ENCODE peak calls at places on chromosome 2, in ten cellular contexts. T is hepatocyte; Y is CD8-positive, alpha-beta T cell; A is AG04449; P is dorsolateral prefrontal cortex; R is heart right ventricle; V is adrenal gland; B is Calu3; F is IMR-90; S is colonic mucosa. E is an unnamed sample.

GRCh38 chr2:165803123-165803760 is 9.2 kb upstream of the GALNT3 start:
- DNase-seq in S (peak), P (no peak), V (no peak), B (no peak), T (peak), A (no peak), R (no peak), Y (no peak), F (peak), E (no peak)

GRCh38 chr2:139478191-139478914 is 698.2 kb upstream of the NXPH2 start:
- DNase-seq in B (no peak), Y (no peak), P (no peak), V (no peak), F (no peak), R (no peak), A (no peak), T (no peak), S (no peak), E (no peak)

GRCh38 chr2:148764820-148765219 is 110.2 kb upstream of the KIF5C start:
- DNase-seq in T (no peak), B (no peak), S (no peak), P (no peak), V (no peak), A (no peak), R (no peak), Y (peak), F (no peak), E (no peak)

GRCh38 chr2:104977958-104978357 is 59.9 kb upstream of the MRPS9 start:
- DNase-seq in F (no peak), Y (no peak), V (no peak), P (no peak), T (no peak), B (no peak), S (no peak), R (no peak), A (no peak), E (no peak)

GRCh38 chr2:19815746-19816145 is 86.0 kb downstream of the TTC32 start:
- DNase-seq in T (no peak), F (peak), R (no peak), Y (no peak), V (no peak), A (no peak), B (no peak), P (no peak), S (no peak), E (no peak)

GRCh38 chr2:96679843-96680242 is 37.3 kb downstream of the FER1L5 start:
- DNase-seq in F (no peak), S (peak), R (no peak), A (no peak), P (no peak), Y (no peak), B (no peak), V (no peak), T (no peak), E (no peak)

GRCh38 chr2:70887550-70888229 is 48.0 kb upstream of the ATP6V1B1 start:
- DNase-seq in S (peak), B (no peak), R (peak), V (peak), A (no peak), Y (no peak), P (no peak), F (no peak), T (peak), E (peak)

GRCh38 chr2:241914542-241914941 is 45.0 kb downstream of the RTP5 start:
- DNase-seq in P (no peak), T (no peak), S (no peak), V (no peak), Y (no peak), B (no peak), F (no peak), R (no peak), A (no peak), E (no peak)

GRCh38 chr2:72996152-72996502 is 75.4 kb downstream of the SFXN5 start:
- DNase-seq in F (no peak), S (no peak), B (no peak), R (no peak), V (no peak), Y (no peak), T (peak), P (no peak), A (no peak), E (no peak)

GRCh38 chr2:241309684-241310117 is 5.8 kb downstream of the HDLBP start:
- DNase-seq in A (no peak), B (no peak), S (no peak), F (peak), T (no peak), P (no peak), V (peak), Y (peak), R (no peak), E (no peak)

GRCh38 chr2:62186534-62186933 is 9.4 kb upstream of the B3GNT2 start:
- DNase-seq in Y (no peak), S (no peak), P (no peak), R (no peak), F (no peak), T (no peak), V (no peak), B (no peak), A (no peak), E (no peak)

GRCh38 chr2:226796840-226797288 is 2.8 kb downstream of the IRS1 start:
- DNase-seq in A (no peak), S (peak), B (peak), Y (no peak), F (peak), P (no peak), T (peak), R (peak), V (peak), E (no peak)

GRCh38 chr2:149536649-149537048 is 50.9 kb downstream of the MMADHC start:
- DNase-seq in F (no peak), R (no peak), S (no peak), Y (no peak), V (no peak), A (no peak), T (no peak), B (no peak), P (no peak), E (no peak)

GRCh38 chr2:1856481-1856880 is 112.2 kb upstream of the PXDN start:
- DNase-seq in V (no peak), Y (no peak), S (no peak), B (no peak), T (no peak), F (no peak), P (no peak), R (no peak), A (no peak), E (no peak)
- TF ChIP-seq CTCF in V (no peak), Y (no peak), S (no peak), B (no peak), T (peak), F (no peak), P (no peak), R (no peak), A (no peak), E (no peak)

GRCh38 chr2:215145611-215146010 is 7.2 kb upstream of the ABCA12 start:
- DNase-seq in Y (no peak), F (no peak), B (no peak), V (no peak), T (no peak), R (no peak), S (no peak), P (no peak), A (no peak), E (no peak)
- TF ChIP-seq CTCF in Y (no peak), F (no peak), B (no peak), V (no peak), T (no peak), R (no peak), S (no peak), P (no peak), A (no peak), E (no peak)

DNA sequence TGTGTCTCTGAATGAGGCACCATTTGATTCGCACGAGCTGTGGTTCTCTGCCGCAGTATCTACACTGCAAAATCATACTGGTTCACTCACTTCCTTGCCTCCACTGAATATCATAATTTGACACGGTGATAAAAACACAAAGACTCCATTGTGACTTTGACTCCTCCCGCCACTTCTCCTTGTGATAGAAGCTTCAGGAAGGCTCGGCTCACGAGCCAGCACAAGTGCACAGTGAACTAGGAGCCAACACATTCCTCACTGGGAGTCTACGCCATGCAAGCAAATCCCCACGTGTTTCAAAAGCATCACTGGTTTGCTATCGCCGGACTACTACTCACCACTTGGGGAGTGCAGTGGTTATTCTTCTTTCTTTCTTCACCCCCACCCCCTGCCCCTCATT is 293.3 kb upstream of the PARD3B start:
- DNase-seq in S (no peak), P (no peak), V (no peak), R (no peak), B (no peak), Y (no peak), F (no peak), T (no peak), A (no peak), E (no peak)
- TF ChIP-seq CTCF in S (no peak), P (no peak), V (no peak), R (no peak), B (no peak), Y (no peak), F (no peak), T (no peak), A (no peak), E (no peak)

GRCh38 chr2:101725038-101725437 is 27.5 kb downstream of the MAP4K4 start:
- DNase-seq in Y (no peak), V (no peak), A (no peak), S (no peak), F (no peak), T (no peak), R (no peak), P (no peak), B (no peak), E (no peak)

GRCh38 chr2:101723366-101724112 is 26.0 kb downstream of the MAP4K4 start:
- DNase-seq in F (no peak), S (no peak), R (no peak), T (no peak), V (no peak), B (no peak), P (no peak), Y (no peak), A (no peak), E (no peak)

GRCh38 chr2:101722878-101723277 is 25.4 kb downstream of the MAP4K4 start:
- DNase-seq in Y (no peak), P (no peak), F (no peak), A (no peak), B (no peak), T (no peak), R (no peak), S (no peak), V (no peak), E (no peak)

GRCh38 chr2:101724113-101724450 is 26.6 kb downstream of the MAP4K4 start:
- DNase-seq in B (no peak), T (no peak), Y (no peak), F (no peak), S (no peak), V (no peak), P (no peak), A (no peak), R (no peak), E (no peak)

DNA sequence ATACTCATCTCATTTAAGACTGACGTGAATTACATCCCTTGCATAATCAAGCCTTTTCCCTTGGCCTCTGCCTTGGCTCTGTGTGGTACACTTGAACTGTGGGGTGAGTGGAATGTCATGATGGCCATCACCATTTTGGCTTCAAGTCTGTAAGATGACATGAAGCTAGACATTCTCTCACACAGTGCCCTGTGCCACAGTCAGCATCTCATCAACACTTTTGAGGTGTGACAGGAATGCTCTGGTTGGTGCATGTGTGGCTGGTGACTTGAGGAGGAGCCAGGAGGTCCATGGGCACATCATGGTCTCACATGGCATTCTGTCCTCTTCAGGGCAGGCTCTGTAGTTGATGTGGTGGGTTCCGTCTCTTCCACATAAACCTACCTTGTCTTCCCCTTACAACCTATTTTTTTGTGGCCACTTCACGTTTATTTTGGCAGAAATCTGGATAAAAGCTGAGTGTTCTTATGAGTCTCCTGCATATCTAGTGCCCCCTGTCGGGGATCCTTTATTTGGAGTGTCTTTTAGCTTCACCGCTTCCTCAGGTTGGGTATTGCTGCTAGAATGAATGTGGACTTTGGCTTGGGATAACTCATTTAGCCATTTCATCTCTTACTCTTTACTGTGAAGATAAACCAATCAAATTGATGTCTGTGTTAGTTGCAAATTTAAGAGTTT is 28.1 kb downstream of the MAP4K4 start:
- DNase-seq in P (no peak), B (no peak), R (no peak), Y (no peak), F (no peak), V (no peak), T (no peak), S (no peak), A (no peak), E (no peak)
- TF ChIP-seq CTCF in P (peak), B (peak), R (no peak), Y (peak), F (peak), V (no peak), T (peak), S (no peak), A (no peak), E (peak)

GRCh38 chr2:238955648-238956531 is 108.0 kb downstream of the TWIST2 start:
- DNase-seq in A (no peak), T (no peak), R (no peak), F (peak), Y (no peak), P (no peak), S (no peak), B (no peak), V (no peak), E (no peak)

GRCh38 chr2:238956676-238957075 is 108.8 kb downstream of the TWIST2 start:
- DNase-seq in S (no peak), F (no peak), V (no peak), P (no peak), Y (no peak), A (no peak), B (no peak), R (no peak), T (peak), E (no peak)

GRCh38 chr2:238950551-238950950 is 102.7 kb downstream of the TWIST2 start:
- DNase-seq in V (no peak), R (no peak), F (no peak), B (no peak), A (no peak), P (no peak), Y (no peak), S (peak), T (no peak), E (no peak)

GRCh38 chr2:238952261-238952924 is 104.5 kb downstream of the TWIST2 start:
- DNase-seq in F (peak), P (no peak), Y (no peak), B (no peak), V (no peak), S (no peak), A (no peak), T (peak), R (no peak), E (no peak)

GRCh38 chr2:238954841-238955521 is 107.1 kb downstream of the TWIST2 start:
- DNase-seq in V (no peak), B (no peak), P (no peak), T (peak), A (no peak), F (peak), S (no peak), R (no peak), Y (no peak), E (no peak)
- TF ChIP-seq CTCF in V (no peak), B (no peak), P (no peak), T (no peak), A (no peak), F (no peak), S (no peak), R (no peak), Y (no peak), E (no peak)

DNA sequence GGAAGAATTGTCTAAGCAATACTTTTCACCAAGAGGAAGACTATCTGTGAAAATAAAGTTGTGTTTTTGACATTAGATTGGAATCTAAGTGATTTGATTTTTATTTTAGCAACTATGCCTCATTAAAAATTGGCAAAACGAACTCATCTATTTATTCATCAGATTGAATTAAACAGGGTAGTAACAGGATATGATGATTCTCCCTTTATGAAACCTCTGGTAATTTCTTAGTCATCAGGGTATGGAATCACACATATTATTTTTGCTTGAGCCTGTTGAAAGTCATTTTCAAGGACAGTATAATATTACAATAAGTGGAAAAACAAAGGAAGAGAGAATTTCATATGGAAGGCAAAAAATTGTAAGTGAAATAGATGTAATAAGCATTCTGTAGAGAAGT is 22.0 kb downstream of the ZNF804A start:
- DNase-seq in T (no peak), R (no peak), Y (no peak), S (no peak), V (no peak), A (no peak), P (no peak), B (no peak), F (peak), E (no peak)
- TF ChIP-seq CTCF in T (no peak), R (no peak), Y (no peak), S (no peak), V (no peak), A (no peak), P (no peak), B (no peak), F (no peak), E (no peak)

DNA sequence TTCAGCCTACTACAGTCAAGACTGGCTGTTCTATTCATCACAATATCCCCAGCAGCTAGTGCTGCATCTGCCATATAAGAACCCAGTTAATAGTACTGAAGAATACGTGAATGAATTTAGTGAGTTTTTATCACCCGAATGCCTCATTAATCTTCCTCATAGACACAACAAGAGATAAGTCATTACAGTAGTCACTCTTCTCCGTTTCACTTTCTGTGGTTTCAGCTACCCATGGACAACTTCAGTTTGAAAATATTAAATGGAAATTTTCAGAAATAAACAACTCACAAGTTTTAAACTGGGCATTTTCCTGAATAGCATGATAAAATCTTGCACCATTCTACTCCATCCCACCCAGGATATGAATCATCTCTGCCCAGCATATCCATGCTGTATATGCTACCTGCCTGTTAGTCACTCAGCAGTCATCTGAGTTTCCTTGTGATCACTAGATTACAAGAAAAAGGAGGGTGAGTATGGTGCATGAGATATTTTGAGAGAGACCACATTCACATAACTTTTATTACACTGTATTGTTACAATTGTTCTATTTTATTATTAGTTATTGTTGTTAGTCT is 363.7 kb upstream of the CHAC2 start:
- DNase-seq in F (peak), B (peak), Y (no peak), S (no peak), P (no peak), R (no peak), A (peak), T (no peak), V (no peak), E (no peak)
- TF ChIP-seq CTCF in F (no peak), B (no peak), Y (no peak), S (no peak), P (no peak), R (no peak), A (no peak), T (no peak), V (no peak), E (no peak)

GRCh38 chr2:135473567-135473966 is 57.5 kb downstream of the ZRANB3 start:
- DNase-seq in S (no peak), T (peak), R (no peak), Y (peak), V (no peak), F (peak), A (no peak), P (no peak), B (peak), E (no peak)
- TF ChIP-seq CTCF in S (no peak), T (peak), R (peak), Y (peak), V (peak), F (peak), A (peak), P (peak), B (peak), E (peak)

GRCh38 chr2:68362069-68362468 is 3.0 kb upstream of the PLEK start:
- DNase-seq in P (peak), F (peak), Y (peak), V (peak), S (peak), R (peak), A (no peak), B (peak), T (peak), E (peak)

GRCh38 chr2:68357608-68358337 is 7.3 kb upstream of the PLEK start:
- DNase-seq in P (no peak), V (peak), A (no peak), T (peak), R (peak), Y (no peak), F (peak), S (no peak), B (peak), E (no peak)

GRCh38 chr2:68356599-68357239 is 8.4 kb upstream of the PLEK start:
- DNase-seq in Y (no peak), V (no peak), R (no peak), P (no peak), A (no peak), B (no peak), S (no peak), T (no peak), F (no peak), E (no peak)

GRCh38 chr2:68362749-68363148 is 2.3 kb upstream of the PLEK start:
- DNase-seq in F (no peak), T (no peak), R (no peak), B (no peak), S (no peak), Y (no peak), V (no peak), A (no peak), P (no peak), E (no peak)

GRCh38 chr2:68359889-68360288 is 5.2 kb upstream of the PLEK start:
- DNase-seq in S (no peak), B (no peak), F (no peak), P (no peak), R (no peak), Y (no peak), A (no peak), V (no peak), T (no peak), E (no peak)
- TF ChIP-seq CTCF in S (no peak), B (no peak), F (peak), P (no peak), R (no peak), Y (peak), A (no peak), V (no peak), T (no peak), E (peak)